ENCODE peak calls at places on chromosomes 4 and X, in ten cellular contexts. N, W, X, Y, I, C, S, Z, H and V are unnamed samples.
A peak's percentile ranks its signal among the peaks of the same experiment; 100 is the strongest.

GRCh38 chr4:165634766-165635165 is 238.3 kb upstream of the TLL1 start:
- DNase-seq in N (no peak), W (no peak), X (no peak), Y (no peak), I (no peak), C (no peak), S (no peak), Z (no peak), H (no peak), V (no peak)

GRCh38 chr4:98557497-98557896 is 100.9 kb downstream of the TSPAN5 start:
- DNase-seq in N (no peak), W (peak; percentile 79), X (no peak), Y (no peak), I (no peak), C (no peak), S (no peak), Z (no peak), H (no peak), V (peak; percentile 80)

GRCh38 chr4:25351777-25352421 is 25.2 kb upstream of the ANAPC4 start:
- DNase-seq in N (no peak), W (peak; percentile 75), X (no peak), Y (no peak), I (no peak), C (no peak), S (no peak), Z (no peak), H (no peak), V (peak; percentile 39)

GRCh38 chrX:117335209-117335608 is 781.4 kb downstream of the KLHL13 start:
- DNase-seq in N (no peak), W (no peak), X (no peak), Y (no peak), I (no peak), C (no peak), S (peak; percentile 10), Z (no peak), H (no peak), V (no peak)

GRCh38 chr4:183602444-183603102 is 56.4 kb downstream of the RWDD4 start:
- DNase-seq in N (no peak), W (peak; percentile 26), X (no peak), Y (no peak), I (no peak), C (no peak), S (no peak), Z (no peak), H (no peak), V (peak; percentile 38)

GRCh38 chrX:131072871-131073571 is 14.9 kb downstream of the ARHGAP36 start:
- DNase-seq in N (no peak), W (no peak), X (no peak), Y (no peak), I (no peak), C (no peak), S (no peak), Z (no peak), H (no peak), V (no peak)

GRCh38 chrX:111095974-111096870 is at the start of gene PAK3:
- DNase-seq in N (no peak), W (peak; percentile 91), X (peak; percentile 28), Y (no peak), I (peak; percentile 23), C (no peak), S (peak; percentile 66), Z (peak; percentile 15), H (peak; percentile 77), V (peak; percentile 44)

GRCh38 chr4:161762796-161763195 is 401.0 kb downstream of the FSTL5 start:
- DNase-seq in N (no peak), W (peak; percentile 83), X (no peak), Y (no peak), I (no peak), C (no peak), S (no peak), Z (no peak), H (no peak), V (peak; percentile 67)

GRCh38 chrX:31435592-31435991 is 363.8 kb upstream of the FTHL17 start:
- DNase-seq in N (peak; percentile 18), W (peak; percentile 49), X (no peak), Y (no peak), I (no peak), C (no peak), S (peak; percentile 46), Z (peak; percentile 10), H (no peak), V (no peak)

GRCh38 chr4:47704693-47705325 is 133.1 kb downstream of the CORIN start:
- DNase-seq in N (peak; percentile 37), W (peak; percentile 3), X (no peak), Y (no peak), I (peak; percentile 30), C (no peak), S (peak; percentile 69), Z (peak; percentile 34), H (no peak), V (peak; percentile 41)

GRCh38 chr4:184664445-184665210 is 15.1 kb downstream of the PRIMPOL start:
- DNase-seq in N (no peak), W (peak; percentile 15), X (no peak), Y (no peak), I (no peak), C (no peak), S (no peak), Z (no peak), H (no peak), V (peak; percentile 17)

GRCh38 chr4:80140237-80140636 is 57.1 kb upstream of the PRDM8 start:
- DNase-seq in N (no peak), W (no peak), X (no peak), Y (no peak), I (no peak), C (no peak), S (no peak), Z (no peak), H (no peak), V (no peak)

GRCh38 chr4:70556856-70557255 is 35.2 kb upstream of the AMBN start:
- DNase-seq in N (no peak), W (peak; percentile 31), X (no peak), Y (no peak), I (no peak), C (no peak), S (no peak), Z (no peak), H (no peak), V (peak; percentile 73)

GRCh38 chrX:53481093-53481492 is 46.9 kb upstream of the HSD17B10 start:
- DNase-seq in N (no peak), W (no peak), X (peak; percentile 12), Y (no peak), I (no peak), C (no peak), S (no peak), Z (no peak), H (no peak), V (no peak)

GRCh38 chr4:55547918-55548317 is 1.2 kb upstream of the CLOCK start:
- DNase-seq in N (no peak), W (no peak), X (no peak), Y (no peak), I (no peak), C (no peak), S (no peak), Z (no peak), H (no peak), V (no peak)

GRCh38 chr4:55554453-55555030 is 7.8 kb upstream of the CLOCK start:
- DNase-seq in N (no peak), W (peak; percentile 46), X (no peak), Y (no peak), I (no peak), C (no peak), S (peak; percentile 40), Z (no peak), H (no peak), V (peak; percentile 40)

GRCh38 chr4:55549888-55550287 is 3.2 kb upstream of the CLOCK start:
- DNase-seq in N (no peak), W (peak; percentile 93), X (no peak), Y (no peak), I (no peak), C (no peak), S (peak; percentile 51), Z (no peak), H (no peak), V (peak; percentile 98)

DNA sequence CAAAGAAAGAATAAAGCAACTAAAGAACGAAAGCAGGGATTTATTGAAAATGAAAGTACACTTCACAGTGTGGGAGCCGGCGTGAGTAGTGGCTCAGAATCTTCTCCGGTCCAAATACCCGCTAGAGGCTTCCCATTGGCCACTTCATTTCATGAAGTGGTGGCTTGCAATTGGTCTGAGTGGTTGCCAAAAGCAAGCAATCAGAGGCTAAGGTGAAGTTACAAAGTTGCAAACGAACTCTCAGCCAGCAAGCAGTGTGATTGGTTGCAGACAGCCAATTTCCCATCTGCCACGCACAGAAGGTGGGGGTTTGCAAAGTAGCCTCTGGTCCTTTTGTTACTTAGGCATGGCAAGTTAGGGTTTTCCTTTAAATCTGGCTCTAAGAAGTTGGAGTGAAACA is 6.7 kb upstream of the CLOCK start:
- DNase-seq in N (no peak), W (peak; percentile 68), X (no peak), Y (no peak), I (peak; percentile 21), C (no peak), S (no peak), Z (no peak), H (no peak), V (no peak)
- H3K4me3 ChIP-seq in N (peak overlapping the region; percentile 45), W (peak overlapping the region; percentile 50), X (no peak overlapping the region), Y (no peak overlapping the region), I (peak overlapping the region; percentile 41), C (no peak overlapping the region), S (no peak overlapping the region), Z (peak overlapping the region; percentile 27), H (peak overlapping the region; percentile 10), V (no peak overlapping the region)

DNA sequence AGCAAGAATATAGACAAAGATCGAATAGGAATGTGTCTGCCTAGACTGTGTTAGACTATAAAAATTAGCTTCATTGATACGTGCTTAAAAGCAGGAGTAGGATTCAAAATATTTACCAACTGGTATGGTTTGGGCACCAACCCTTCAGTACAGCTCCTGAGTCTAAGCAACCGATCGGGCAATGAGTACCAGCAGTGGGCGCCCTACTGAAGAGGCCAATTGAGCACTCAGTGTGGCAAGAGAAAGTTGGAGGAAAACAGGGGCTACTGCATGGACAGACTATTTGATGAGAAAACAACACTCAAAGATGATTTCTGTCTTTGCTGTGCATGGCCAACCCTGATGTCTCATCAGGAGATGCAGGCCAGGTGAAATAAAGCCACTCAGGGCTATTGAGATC is 176.0 kb upstream of the NWD2 start:
- DNase-seq in N (no peak), W (no peak), X (no peak), Y (no peak), I (no peak), C (no peak), S (no peak), Z (no peak), H (no peak), V (no peak)
- TF ChIP-seq CTCF in N (no peak), W (no peak), X (no peak), Y (peak; percentile 65), I (no peak), C (no peak), S (no peak), Z (no peak), H (no peak), V (no peak)

GRCh38 chr4:41944089-41944488 is 8.9 kb downstream of the TMEM33 start:
- DNase-seq in N (no peak), W (no peak), X (no peak), Y (no peak), I (no peak), C (no peak), S (no peak), Z (no peak), H (no peak), V (no peak)

GRCh38 chr4:41949531-41949930 is 14.3 kb downstream of the TMEM33 start:
- DNase-seq in N (no peak), W (no peak), X (no peak), Y (no peak), I (no peak), C (no peak), S (no peak), Z (no peak), H (no peak), V (no peak)
- H3K36me3 ChIP-seq in N (peaks cover 76% of the 10 kb centered on the region), W (peaks cover 5% of the 10 kb centered on the region), X (peaks cover 48% of the 10 kb centered on the region), Y (peaks cover 1% of the 10 kb centered on the region), I (peaks cover 99% of the 10 kb centered on the region), C (peaks cover 57% of the 10 kb centered on the region), S (peaks cover 10% of the 10 kb centered on the region), Z (peaks cover 6% of the 10 kb centered on the region), H (peaks cover 34% of the 10 kb centered on the region), V (peaks cover 1% of the 10 kb centered on the region)

GRCh38 chr4:143287571-143287923 is 49.1 kb upstream of the GAB1 start:
- DNase-seq in N (no peak), W (no peak), X (no peak), Y (no peak), I (no peak), C (no peak), S (no peak), Z (no peak), H (no peak), V (no peak)
- H3K4me3 ChIP-seq in N (no peak overlapping the region), W (no peak overlapping the region), X (no peak overlapping the region), Y (no peak overlapping the region), I (no peak overlapping the region), C (no peak overlapping the region), S (no peak overlapping the region), Z (no peak overlapping the region), H (no peak overlapping the region), V (no peak overlapping the region)